ENCODE peak calls at places on chromosomes 7 and 10, in seven cellular contexts. N, K, M, E, U, B and Y are unnamed samples.

GRCh38 chr7:132740176-132740575 is 163.9 kb upstream of the PLXNA4 start:
- DNase-seq in K (no peak), M (no peak), E (no peak), U (no peak), B (no peak), N (no peak), Y (no peak)

GRCh38 chr10:35640474-35640873 is 1.6 kb downstream of the FZD8 start:
- DNase-seq in N (peak), U (no peak), M (peak), K (peak), E (peak), B (no peak), Y (peak)

GRCh38 chr7:7136423-7136822 is 45.9 kb upstream of the C1GALT1 start:
- DNase-seq in N (no peak), U (no peak), E (no peak), K (no peak), M (no peak), B (no peak), Y (no peak)

GRCh38 chr7:140923358-140924006 is 1.2 kb downstream of the BRAF start:
- DNase-seq in E (peak), K (no peak), U (no peak), N (no peak), M (no peak), B (no peak), Y (no peak)

GRCh38 chr10:16612148-16612742 is 90.6 kb upstream of the C1QL3 start:
- DNase-seq in K (no peak), N (peak), E (peak), U (no peak), B (no peak), M (no peak), Y (no peak)

GRCh38 chr7:98568891-98569290 is 48.2 kb upstream of the NPTX2 start:
- DNase-seq in N (no peak), U (no peak), B (no peak), M (no peak), K (no peak), E (no peak), Y (no peak)

GRCh38 chr10:70779685-70780369 is 5.3 kb downstream of the TBATA start:
- DNase-seq in K (no peak), E (no peak), N (no peak), B (no peak), U (no peak), M (no peak), Y (no peak)

GRCh38 chr10:101694674-101695403 is at the start of gene FBXW4:
- DNase-seq in E (peak), M (peak), B (peak), U (peak), N (peak), K (peak), Y (peak)

GRCh38 chr7:66642186-66642585 is 13.5 kb downstream of the KCTD7 start:
- DNase-seq in M (no peak), B (no peak), U (no peak), E (no peak), K (no peak), N (no peak), Y (no peak)

GRCh38 chr10:43390333-43390732 is 18.7 kb downstream of the HNRNPF start:
- DNase-seq in U (no peak), N (no peak), B (no peak), E (no peak), M (no peak), K (no peak), Y (no peak)

GRCh38 chr10:67657775-67658174 is 38.2 kb downstream of the CTNNA3 start:
- DNase-seq in E (peak), B (no peak), M (no peak), N (no peak), K (no peak), U (no peak), Y (no peak)

GRCh38 chr7:38908759-38909335 is at the start of gene VPS41:
- DNase-seq in E (peak), N (peak), K (peak), B (peak), M (peak), U (peak), Y (peak)

GRCh38 chr10:58157076-58157766 is 110.5 kb downstream of the IPMK start:
- DNase-seq in N (peak), K (no peak), U (no peak), M (no peak), B (no peak), E (no peak), Y (no peak)

GRCh38 chr10:56911906-56912480 is 550.9 kb upstream of the ZWINT start:
- DNase-seq in K (no peak), E (no peak), B (no peak), U (no peak), N (no peak), M (no peak), Y (no peak)

GRCh38 chr10:45420453-45421192 is 46.6 kb downstream of the ALOX5 start:
- DNase-seq in U (peak), B (peak), K (no peak), M (no peak), N (peak), E (no peak), Y (peak)

GRCh38 chr7:24912874-24913514 is 67.0 kb downstream of the OSBPL3 start:
- DNase-seq in U (peak), M (no peak), E (no peak), B (no peak), N (no peak), K (no peak), Y (no peak)

GRCh38 chr10:94397549-94398370 is 4.6 kb upstream of the TBC1D12 start:
- DNase-seq in K (no peak), B (no peak), U (no peak), M (no peak), E (no peak), N (peak), Y (no peak)

GRCh38 chr10:22682237-22683192 is 31.9 kb downstream of the PIP4K2A start:
- DNase-seq in U (peak), E (no peak), N (peak), B (peak), M (no peak), K (peak), Y (no peak)

GRCh38 chr7:85693326-85693725 is 506.5 kb upstream of the SEMA3D start:
- DNase-seq in K (no peak), M (no peak), U (no peak), E (no peak), B (no peak), N (no peak), Y (no peak)